ENCODE peak calls at places on chromosomes 1 and 21, in seven cellular contexts. One of them, this sample, is unnamed.

GRCh38 chr21:37028579-37028978 is 22.1 kb downstream of the RIPPLY3 start:
- DNase-seq in GM23338: no peak
- DNase-seq in psoas muscle: no peak
- DNase-seq in heart right ventricle: no peak
- DNase-seq in CD8-positive, alpha-beta T cell: no peak
- DNase-seq in astrocyte: no peak
- DNase-seq in body of pancreas: no peak
- DNase-seq in this sample: no peak

GRCh38 chr1:165376041-165376810 is 19.7 kb upstream of the LMX1A start:
- DNase-seq in astrocyte: peak; percentile 85
- DNase-seq in body of pancreas: peak; percentile 59
- DNase-seq in heart right ventricle: peak; percentile 92
- DNase-seq in psoas muscle: peak; percentile 88
- DNase-seq in GM23338: peak; percentile 95
- DNase-seq in CD8-positive, alpha-beta T cell: peak; percentile 40
- DNase-seq in this sample: peak; percentile 87

GRCh38 chr1:162666006-162666645 is 33.9 kb downstream of the DDR2 start:
- DNase-seq in body of pancreas: no peak
- DNase-seq in psoas muscle: no peak
- DNase-seq in astrocyte: peak; percentile 80
- DNase-seq in CD8-positive, alpha-beta T cell: no peak
- DNase-seq in heart right ventricle: no peak
- DNase-seq in GM23338: no peak
- DNase-seq in this sample: no peak

GRCh38 chr1:51960262-51960661 is 30.2 kb downstream of the RAB3B start:
- DNase-seq in body of pancreas: peak; percentile 57
- DNase-seq in heart right ventricle: no peak
- DNase-seq in CD8-positive, alpha-beta T cell: no peak
- DNase-seq in psoas muscle: no peak
- DNase-seq in astrocyte: no peak
- DNase-seq in GM23338: peak; percentile 43
- DNase-seq in this sample: no peak

GRCh38 chr1:229437443-229437842 is 3.5 kb upstream of the ACTA1 start:
- DNase-seq in heart right ventricle: no peak
- DNase-seq in psoas muscle: no peak
- DNase-seq in GM23338: no peak
- DNase-seq in astrocyte: peak; percentile 41
- DNase-seq in CD8-positive, alpha-beta T cell: no peak
- DNase-seq in body of pancreas: no peak
- DNase-seq in this sample: no peak

GRCh38 chr1:228884615-228885566 is 149.6 kb downstream of the RHOU start:
- DNase-seq in psoas muscle: no peak
- DNase-seq in CD8-positive, alpha-beta T cell: no peak
- DNase-seq in astrocyte: peak; percentile 3
- DNase-seq in heart right ventricle: no peak
- DNase-seq in body of pancreas: no peak
- DNase-seq in GM23338: no peak
- DNase-seq in this sample: no peak

GRCh38 chr1:235648954-235649721 is 446 bp downstream of the GNG4 start:
- DNase-seq in astrocyte: peak; percentile 48
- DNase-seq in psoas muscle: peak; percentile 48
- DNase-seq in CD8-positive, alpha-beta T cell: peak; percentile 59
- DNase-seq in GM23338: peak; percentile 92
- DNase-seq in heart right ventricle: peak; percentile 46
- DNase-seq in body of pancreas: peak; percentile 64
- DNase-seq in this sample: peak; percentile 34

GRCh38 chr1:156823210-156823790 is 6.7 kb upstream of the SH2D2A start:
- DNase-seq in body of pancreas: no peak
- DNase-seq in astrocyte: no peak
- DNase-seq in heart right ventricle: no peak
- DNase-seq in psoas muscle: no peak
- DNase-seq in CD8-positive, alpha-beta T cell: no peak
- DNase-seq in GM23338: no peak
- DNase-seq in this sample: no peak

GRCh38 chr1:167086033-167086432 is 4.1 kb downstream of the GPA33 start:
- DNase-seq in CD8-positive, alpha-beta T cell: no peak
- DNase-seq in GM23338: no peak
- DNase-seq in astrocyte: no peak
- DNase-seq in body of pancreas: no peak
- DNase-seq in heart right ventricle: no peak
- DNase-seq in psoas muscle: no peak
- DNase-seq in this sample: no peak

GRCh38 chr1:210445485-210445884 is 116.8 kb downstream of the HHAT start:
- DNase-seq in body of pancreas: no peak
- DNase-seq in GM23338: no peak
- DNase-seq in CD8-positive, alpha-beta T cell: no peak
- DNase-seq in psoas muscle: no peak
- DNase-seq in astrocyte: no peak
- DNase-seq in heart right ventricle: no peak
- DNase-seq in this sample: no peak

GRCh38 chr1:235503333-235504121 is 725 bp downstream of the B3GALNT2 start:
- DNase-seq in CD8-positive, alpha-beta T cell: no peak
- DNase-seq in GM23338: peak; percentile 73
- DNase-seq in body of pancreas: peak; percentile 71
- DNase-seq in heart right ventricle: peak; percentile 47
- DNase-seq in psoas muscle: peak; percentile 53
- DNase-seq in astrocyte: peak; percentile 39
- DNase-seq in this sample: peak; percentile 63

GRCh38 chr1:48208251-48208650 is 14.3 kb upstream of the SLC5A9 start:
- DNase-seq in CD8-positive, alpha-beta T cell: no peak
- DNase-seq in heart right ventricle: no peak
- DNase-seq in body of pancreas: no peak
- DNase-seq in astrocyte: no peak
- DNase-seq in GM23338: peak; percentile 84
- DNase-seq in psoas muscle: no peak
- DNase-seq in this sample: no peak

GRCh38 chr21:28908351-28908750 is 84.3 kb downstream of the LTN1 start:
- DNase-seq in body of pancreas: no peak
- DNase-seq in psoas muscle: no peak
- DNase-seq in astrocyte: no peak
- DNase-seq in GM23338: peak; percentile 17
- DNase-seq in CD8-positive, alpha-beta T cell: no peak
- DNase-seq in heart right ventricle: no peak
- DNase-seq in this sample: no peak

GRCh38 chr1:98920441-98921110 is 84.1 kb downstream of the PLPPR5 start:
- DNase-seq in CD8-positive, alpha-beta T cell: no peak
- DNase-seq in heart right ventricle: no peak
- DNase-seq in GM23338: no peak
- DNase-seq in astrocyte: peak; percentile 67
- DNase-seq in body of pancreas: no peak
- DNase-seq in psoas muscle: no peak
- DNase-seq in this sample: no peak

GRCh38 chr1:200090252-200091159 is 63.0 kb downstream of the NR5A2 start:
- DNase-seq in GM23338: peak; percentile 74
- DNase-seq in psoas muscle: no peak
- DNase-seq in body of pancreas: no peak
- DNase-seq in CD8-positive, alpha-beta T cell: no peak
- DNase-seq in heart right ventricle: no peak
- DNase-seq in astrocyte: no peak
- DNase-seq in this sample: no peak

DNA sequence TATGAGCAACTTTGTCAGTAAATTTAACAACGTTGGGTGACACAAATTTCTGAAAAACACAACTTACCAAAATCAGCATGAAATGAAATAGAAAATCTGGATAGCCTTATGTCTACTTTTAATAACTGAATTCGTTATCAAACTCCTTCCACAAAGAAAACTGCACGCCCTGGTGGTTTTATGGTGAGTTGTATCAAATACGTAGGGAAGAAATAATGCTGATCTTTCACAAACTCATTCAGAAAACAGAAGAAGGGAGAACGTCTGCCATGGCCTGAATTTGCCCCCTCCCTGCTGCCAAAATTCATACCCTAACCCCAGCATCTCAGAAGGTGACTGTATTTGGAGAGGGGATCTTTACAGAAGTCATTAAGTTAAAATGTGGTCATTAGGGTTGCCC is 50.0 kb upstream of the COL18A1 start:
- DNase-seq in astrocyte: no peak
- DNase-seq in CD8-positive, alpha-beta T cell: no peak
- DNase-seq in body of pancreas: no peak
- DNase-seq in psoas muscle: no peak
- DNase-seq in GM23338: no peak
- DNase-seq in heart right ventricle: no peak
- DNase-seq in this sample: no peak
- TF ChIP-seq CTCF in astrocyte: no peak
- TF ChIP-seq CTCF in CD8-positive, alpha-beta T cell: no peak
- TF ChIP-seq CTCF in body of pancreas: no peak
- TF ChIP-seq CTCF in psoas muscle: no peak
- TF ChIP-seq CTCF in GM23338: no peak
- TF ChIP-seq CTCF in heart right ventricle: no peak
- TF ChIP-seq CTCF in this sample: no peak

GRCh38 chr1:2074944-2075740 is 24.9 kb downstream of the PRKCZ start:
- DNase-seq in GM23338: no peak
- DNase-seq in psoas muscle: no peak
- DNase-seq in astrocyte: no peak
- DNase-seq in heart right ventricle: no peak
- DNase-seq in CD8-positive, alpha-beta T cell: no peak
- DNase-seq in body of pancreas: no peak
- DNase-seq in this sample: no peak
- H3K27ac ChIP-seq in GM23338: no peak overlapping the region
- H3K27ac ChIP-seq in psoas muscle: no peak overlapping the region
- H3K27ac ChIP-seq in astrocyte: no peak overlapping the region
- H3K27ac ChIP-seq in heart right ventricle: no peak overlapping the region
- H3K27ac ChIP-seq in CD8-positive, alpha-beta T cell: no peak overlapping the region
- H3K27ac ChIP-seq in body of pancreas: no peak overlapping the region
- H3K27ac ChIP-seq in this sample: no peak overlapping the region

GRCh38 chr1:10388387-10388715 is 10.5 kb upstream of the PGD start:
- DNase-seq in body of pancreas: no peak
- DNase-seq in psoas muscle: no peak
- DNase-seq in CD8-positive, alpha-beta T cell: no peak
- DNase-seq in astrocyte: no peak
- DNase-seq in GM23338: no peak
- DNase-seq in heart right ventricle: no peak
- DNase-seq in this sample: no peak
- H3K4me3 ChIP-seq in body of pancreas: no peak overlapping the region
- H3K4me3 ChIP-seq in psoas muscle: peak overlapping the region; percentile 45
- H3K4me3 ChIP-seq in CD8-positive, alpha-beta T cell: no peak overlapping the region
- H3K4me3 ChIP-seq in astrocyte: no peak overlapping the region
- H3K4me3 ChIP-seq in GM23338: no peak overlapping the region
- H3K4me3 ChIP-seq in heart right ventricle: peak overlapping the region; percentile 11
- H3K4me3 ChIP-seq in this sample: peak overlapping the region; percentile 25

DNA sequence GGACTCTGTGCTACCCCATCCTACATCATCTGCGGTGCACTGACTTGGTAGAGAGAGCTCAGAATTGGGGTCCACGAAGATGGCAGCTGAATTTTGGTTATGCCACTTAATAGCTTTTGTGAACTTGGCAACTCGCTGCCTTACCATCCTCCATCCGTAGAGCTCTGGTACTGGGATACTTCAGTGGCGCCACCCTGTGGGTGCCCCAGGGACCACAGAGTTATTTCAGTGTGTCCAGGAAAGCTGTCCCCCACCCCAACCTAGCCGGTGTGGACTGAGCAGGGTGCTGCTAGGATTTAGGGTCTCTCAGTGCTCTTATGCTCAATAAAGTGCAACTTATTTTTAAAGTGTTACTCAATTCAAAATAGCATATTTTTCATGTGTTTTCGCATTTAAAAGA is 9.0 kb upstream of the USF1 start:
- DNase-seq in astrocyte: no peak
- DNase-seq in CD8-positive, alpha-beta T cell: no peak
- DNase-seq in body of pancreas: no peak
- DNase-seq in heart right ventricle: no peak
- DNase-seq in psoas muscle: no peak
- DNase-seq in GM23338: no peak
- DNase-seq in this sample: no peak
- TF ChIP-seq CTCF in astrocyte: no peak
- TF ChIP-seq CTCF in CD8-positive, alpha-beta T cell: no peak
- TF ChIP-seq CTCF in body of pancreas: no peak
- TF ChIP-seq CTCF in heart right ventricle: no peak
- TF ChIP-seq CTCF in psoas muscle: no peak
- TF ChIP-seq CTCF in GM23338: peak; percentile 33
- TF ChIP-seq CTCF in this sample: no peak

GRCh38 chr1:117930484-117930883 is 945 bp downstream of the WDR3 start:
- DNase-seq in CD8-positive, alpha-beta T cell: no peak
- DNase-seq in heart right ventricle: no peak
- DNase-seq in body of pancreas: no peak
- DNase-seq in astrocyte: no peak
- DNase-seq in GM23338: peak; percentile 5
- DNase-seq in psoas muscle: no peak
- DNase-seq in this sample: no peak

GRCh38 chr1:117930173-117930447 is 571 bp downstream of the WDR3 start:
- DNase-seq in heart right ventricle: no peak
- DNase-seq in astrocyte: peak; percentile 1
- DNase-seq in GM23338: no peak
- DNase-seq in psoas muscle: no peak
- DNase-seq in CD8-positive, alpha-beta T cell: no peak
- DNase-seq in body of pancreas: no peak
- DNase-seq in this sample: no peak

GRCh38 chr1:117932576-117932975 is 3.0 kb downstream of the WDR3 start:
- DNase-seq in heart right ventricle: no peak
- DNase-seq in GM23338: no peak
- DNase-seq in body of pancreas: no peak
- DNase-seq in CD8-positive, alpha-beta T cell: no peak
- DNase-seq in astrocyte: no peak
- DNase-seq in psoas muscle: no peak
- DNase-seq in this sample: no peak

GRCh38 chr1:117928881-117929339 is 511 bp downstream of the GDAP2 start:
- DNase-seq in body of pancreas: peak; percentile 75
- DNase-seq in heart right ventricle: peak; percentile 65
- DNase-seq in astrocyte: peak; percentile 44
- DNase-seq in CD8-positive, alpha-beta T cell: peak; percentile 45
- DNase-seq in GM23338: peak; percentile 79
- DNase-seq in psoas muscle: peak; percentile 57
- DNase-seq in this sample: peak; percentile 48

GRCh38 chr1:117929340-117930172 is at the start of the genes GDAP2 and WDR3:
- DNase-seq in astrocyte: peak; percentile 95
- DNase-seq in CD8-positive, alpha-beta T cell: peak; percentile 95
- DNase-seq in heart right ventricle: peak; percentile 97
- DNase-seq in psoas muscle: peak; percentile 96
- DNase-seq in GM23338: peak; percentile 99
- DNase-seq in body of pancreas: peak; percentile 97
- DNase-seq in this sample: peak; percentile 96
- H3K27ac ChIP-seq in astrocyte: peak within 1 kb of the TSS; percentile 73
- H3K27ac ChIP-seq in CD8-positive, alpha-beta T cell: peak within 1 kb of the TSS; percentile 94
- H3K27ac ChIP-seq in heart right ventricle: peak within 1 kb of the TSS; percentile 90
- H3K27ac ChIP-seq in psoas muscle: peak within 1 kb of the TSS; percentile 91
- H3K27ac ChIP-seq in GM23338: peak within 1 kb of the TSS; percentile 3
- H3K27ac ChIP-seq in body of pancreas: peak within 1 kb of the TSS; percentile 94
- H3K27ac ChIP-seq in this sample: peak within 1 kb of the TSS; percentile 89

DNA sequence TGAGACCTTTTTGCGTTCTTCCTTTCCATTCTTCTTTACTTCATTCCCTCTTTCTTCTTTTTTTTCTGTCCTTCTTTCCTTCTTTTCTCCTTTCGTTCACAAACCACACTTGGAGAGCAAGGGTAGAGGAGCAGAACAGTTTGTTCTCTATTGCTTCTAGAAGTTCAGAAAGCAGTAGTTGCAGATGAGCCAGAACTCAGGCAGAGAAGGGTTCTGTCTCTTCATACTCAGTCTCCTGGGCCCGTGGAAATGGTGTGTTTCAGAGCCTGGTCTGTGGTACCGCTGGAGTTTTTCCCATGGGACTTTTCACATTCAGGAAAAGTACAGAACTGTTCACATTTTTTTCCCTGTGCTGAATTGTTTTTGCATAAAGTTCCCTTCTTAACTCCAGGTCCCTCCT is 87.0 kb downstream of the ATP5PO start:
- DNase-seq in heart right ventricle: no peak
- DNase-seq in GM23338: no peak
- DNase-seq in body of pancreas: no peak
- DNase-seq in CD8-positive, alpha-beta T cell: no peak
- DNase-seq in psoas muscle: no peak
- DNase-seq in astrocyte: no peak
- DNase-seq in this sample: no peak
- H3K4me3 ChIP-seq in heart right ventricle: no peak overlapping the region
- H3K4me3 ChIP-seq in GM23338: no peak overlapping the region
- H3K4me3 ChIP-seq in body of pancreas: no peak overlapping the region
- H3K4me3 ChIP-seq in CD8-positive, alpha-beta T cell: no peak overlapping the region
- H3K4me3 ChIP-seq in psoas muscle: no peak overlapping the region
- H3K4me3 ChIP-seq in astrocyte: no peak overlapping the region
- H3K4me3 ChIP-seq in this sample: no peak overlapping the region